ENCODE peak calls at places on chromosomes 12 and 14, in six cellular contexts. One of them, this sample, is unnamed.
A peak's percentile ranks its signal among the peaks of the same experiment; 100 is the strongest.

GRCh38 chr14:105312973-105313372 is 1.6 kb upstream of the PACS2 start:
- DNase-seq in MG63: no peak
- DNase-seq in NCI-H1694: no peak
- DNase-seq in GM04504: no peak
- DNase-seq in tibial artery: no peak
- DNase-seq in sigmoid colon: no peak
- DNase-seq in this sample: no peak

GRCh38 chr12:64169999-64170398 is 52.1 kb downstream of the KICS2 start:
- DNase-seq in MG63: no peak
- DNase-seq in NCI-H1694: no peak
- DNase-seq in GM04504: no peak
- DNase-seq in tibial artery: no peak
- DNase-seq in sigmoid colon: no peak
- DNase-seq in this sample: no peak

GRCh38 chr14:97705976-97706375 is 908.8 kb downstream of the VRK1 start:
- DNase-seq in MG63: no peak
- DNase-seq in NCI-H1694: no peak
- DNase-seq in GM04504: no peak
- DNase-seq in tibial artery: no peak
- DNase-seq in sigmoid colon: no peak
- DNase-seq in this sample: no peak

GRCh38 chr12:39605501-39605900 is 14.1 kb downstream of the ABCD2 start:
- DNase-seq in MG63: no peak
- DNase-seq in NCI-H1694: no peak
- DNase-seq in GM04504: no peak
- DNase-seq in tibial artery: no peak
- DNase-seq in sigmoid colon: no peak
- DNase-seq in this sample: no peak

GRCh38 chr14:22939684-22940083 is 10.5 kb upstream of the PRMT5 start:
- DNase-seq in MG63: no peak
- DNase-seq in NCI-H1694: no peak
- DNase-seq in GM04504: no peak
- DNase-seq in tibial artery: no peak
- DNase-seq in sigmoid colon: no peak
- DNase-seq in this sample: no peak

GRCh38 chr12:102480401-102480800 is at the start of gene IGF1:
- DNase-seq in MG63: no peak
- DNase-seq in NCI-H1694: peak; percentile 22
- DNase-seq in GM04504: no peak
- DNase-seq in tibial artery: no peak
- DNase-seq in sigmoid colon: no peak
- DNase-seq in this sample: no peak

GRCh38 chr14:21136024-21136423 is 19.8 kb downstream of the OR5AU1 start:
- DNase-seq in MG63: no peak
- DNase-seq in NCI-H1694: no peak
- DNase-seq in GM04504: no peak
- DNase-seq in tibial artery: no peak
- DNase-seq in sigmoid colon: no peak
- DNase-seq in this sample: no peak

GRCh38 chr12:78239566-78239965 is 408.9 kb downstream of the NAV3 start:
- DNase-seq in MG63: no peak
- DNase-seq in NCI-H1694: no peak
- DNase-seq in GM04504: no peak
- DNase-seq in tibial artery: no peak
- DNase-seq in sigmoid colon: no peak
- DNase-seq in this sample: no peak

GRCh38 chr14:69317780-69318179 is 57.8 kb downstream of the GALNT16 start:
- DNase-seq in MG63: peak; percentile 34
- DNase-seq in NCI-H1694: no peak
- DNase-seq in GM04504: no peak
- DNase-seq in tibial artery: peak; percentile 54
- DNase-seq in sigmoid colon: no peak
- DNase-seq in this sample: peak; percentile 26

GRCh38 chr14:21049263-21049662 is 7.1 kb downstream of the RNASE7 start:
- DNase-seq in MG63: no peak
- DNase-seq in NCI-H1694: no peak
- DNase-seq in GM04504: peak; percentile 24
- DNase-seq in tibial artery: no peak
- DNase-seq in sigmoid colon: no peak
- DNase-seq in this sample: no peak

GRCh38 chr14:20417250-20418186 is 4.2 kb upstream of the TEP1 start:
- DNase-seq in MG63: no peak
- DNase-seq in NCI-H1694: no peak
- DNase-seq in GM04504: no peak
- DNase-seq in tibial artery: no peak
- DNase-seq in sigmoid colon: no peak
- DNase-seq in this sample: no peak

GRCh38 chr12:120013659-120014380 is 24.8 kb downstream of the BICDL1 start:
- DNase-seq in MG63: no peak
- DNase-seq in NCI-H1694: no peak
- DNase-seq in GM04504: no peak
- DNase-seq in tibial artery: no peak
- DNase-seq in sigmoid colon: no peak
- DNase-seq in this sample: no peak

GRCh38 chr14:91374287-91374880 is 43.2 kb downstream of the CCDC88C start:
- DNase-seq in MG63: no peak
- DNase-seq in NCI-H1694: no peak
- DNase-seq in GM04504: no peak
- DNase-seq in tibial artery: no peak
- DNase-seq in sigmoid colon: no peak
- DNase-seq in this sample: no peak

GRCh38 chr12:54736549-54736948 is 88.4 kb upstream of the DCD start:
- DNase-seq in MG63: no peak
- DNase-seq in NCI-H1694: no peak
- DNase-seq in GM04504: no peak
- DNase-seq in tibial artery: no peak
- DNase-seq in sigmoid colon: no peak
- DNase-seq in this sample: no peak

GRCh38 chr12:53123578-53124351 is 20.5 kb downstream of the SOAT2 start:
- DNase-seq in MG63: peak; percentile 30
- DNase-seq in NCI-H1694: no peak
- DNase-seq in GM04504: peak; percentile 17
- DNase-seq in tibial artery: no peak
- DNase-seq in sigmoid colon: no peak
- DNase-seq in this sample: no peak

GRCh38 chr14:73173092-73173735 is 36.9 kb downstream of the PSEN1 start:
- DNase-seq in MG63: no peak
- DNase-seq in NCI-H1694: peak; percentile 94
- DNase-seq in GM04504: no peak
- DNase-seq in tibial artery: no peak
- DNase-seq in sigmoid colon: no peak
- DNase-seq in this sample: no peak

GRCh38 chr14:37992489-37992888 is 215.2 kb upstream of the SSTR1 start:
- DNase-seq in MG63: no peak
- DNase-seq in NCI-H1694: peak; percentile 69
- DNase-seq in GM04504: no peak
- DNase-seq in tibial artery: no peak
- DNase-seq in sigmoid colon: no peak
- DNase-seq in this sample: no peak

GRCh38 chr12:2891240-2892053 is 756 bp downstream of the TULP3 start:
- DNase-seq in MG63: peak; percentile 61
- DNase-seq in NCI-H1694: peak; percentile 14
- DNase-seq in GM04504: no peak
- DNase-seq in tibial artery: peak; percentile 64
- DNase-seq in sigmoid colon: peak; percentile 84
- DNase-seq in this sample: peak; percentile 56

GRCh38 chr14:32203928-32204357 is 874 bp upstream of the RNU6-8 start:
- DNase-seq in MG63: no peak
- DNase-seq in NCI-H1694: peak; percentile 33
- DNase-seq in GM04504: no peak
- DNase-seq in tibial artery: no peak
- DNase-seq in sigmoid colon: peak; percentile 64
- DNase-seq in this sample: no peak

GRCh38 chr12:108633534-108634224 is at the start of gene SELPLG:
- DNase-seq in MG63: no peak
- DNase-seq in NCI-H1694: no peak
- DNase-seq in GM04504: no peak
- DNase-seq in tibial artery: peak; percentile 71
- DNase-seq in sigmoid colon: peak; percentile 81
- DNase-seq in this sample: no peak

GRCh38 chr14:71324767-71325272 is 417.6 kb downstream of the PCNX1 start:
- DNase-seq in MG63: no peak
- DNase-seq in NCI-H1694: no peak
- DNase-seq in GM04504: no peak
- DNase-seq in tibial artery: no peak
- DNase-seq in sigmoid colon: no peak
- DNase-seq in this sample: no peak

GRCh38 chr14:49381778-49382177 is 204.4 kb downstream of the RPS29 start:
- DNase-seq in MG63: no peak
- DNase-seq in NCI-H1694: no peak
- DNase-seq in GM04504: no peak
- DNase-seq in tibial artery: no peak
- DNase-seq in sigmoid colon: no peak
- DNase-seq in this sample: no peak

GRCh38 chr14:38101679-38102078 is 106.0 kb upstream of the SSTR1 start:
- DNase-seq in MG63: no peak
- DNase-seq in NCI-H1694: no peak
- DNase-seq in GM04504: no peak
- DNase-seq in tibial artery: no peak
- DNase-seq in sigmoid colon: no peak
- DNase-seq in this sample: no peak

GRCh38 chr12:1618489-1618888 is 10.5 kb upstream of the WNT5B start:
- DNase-seq in MG63: no peak
- DNase-seq in NCI-H1694: no peak
- DNase-seq in GM04504: no peak
- DNase-seq in tibial artery: no peak
- DNase-seq in sigmoid colon: no peak
- DNase-seq in this sample: no peak

GRCh38 chr14:97578982-97579381 is 781.8 kb downstream of the VRK1 start:
- DNase-seq in MG63: no peak
- DNase-seq in NCI-H1694: no peak
- DNase-seq in GM04504: no peak
- DNase-seq in tibial artery: no peak
- DNase-seq in sigmoid colon: no peak
- DNase-seq in this sample: no peak

GRCh38 chr12:89932950-89933349 is 224.3 kb upstream of the ATP2B1 start:
- DNase-seq in MG63: no peak
- DNase-seq in NCI-H1694: no peak
- DNase-seq in GM04504: no peak
- DNase-seq in tibial artery: no peak
- DNase-seq in sigmoid colon: no peak
- DNase-seq in this sample: no peak

GRCh38 chr12:132471011-132471857 is 18.7 kb upstream of the FBRSL1 start:
- DNase-seq in MG63: no peak
- DNase-seq in NCI-H1694: no peak
- DNase-seq in GM04504: no peak
- DNase-seq in tibial artery: no peak
- DNase-seq in sigmoid colon: no peak
- DNase-seq in this sample: no peak

GRCh38 chr14:100547633-100548294 is 39.5 kb downstream of the BEGAIN start:
- DNase-seq in MG63: peak; percentile 64
- DNase-seq in NCI-H1694: peak; percentile 36
- DNase-seq in GM04504: peak; percentile 66
- DNase-seq in tibial artery: peak; percentile 67
- DNase-seq in sigmoid colon: peak; percentile 81
- DNase-seq in this sample: peak; percentile 79

GRCh38 chr12:120089105-120089504 is 27.4 kb downstream of the RAB35 start:
- DNase-seq in MG63: no peak
- DNase-seq in NCI-H1694: no peak
- DNase-seq in GM04504: no peak
- DNase-seq in tibial artery: no peak
- DNase-seq in sigmoid colon: no peak
- DNase-seq in this sample: no peak

GRCh38 chr14:23321572-23322547 is 603 bp downstream of the PABPN1 start:
- DNase-seq in MG63: peak; percentile 34
- DNase-seq in NCI-H1694: peak; percentile 21
- DNase-seq in GM04504: no peak
- DNase-seq in tibial artery: peak; percentile 43
- DNase-seq in sigmoid colon: peak; percentile 81
- DNase-seq in this sample: no peak

GRCh38 chr12:81333812-81334211 is 255.9 kb downstream of the ACSS3 start:
- DNase-seq in MG63: no peak
- DNase-seq in NCI-H1694: no peak
- DNase-seq in GM04504: no peak
- DNase-seq in tibial artery: no peak
- DNase-seq in sigmoid colon: no peak
- DNase-seq in this sample: no peak

GRCh38 chr12:19223018-19223417 is 93.5 kb downstream of the PLEKHA5 start:
- DNase-seq in MG63: no peak
- DNase-seq in NCI-H1694: peak; percentile 70
- DNase-seq in GM04504: no peak
- DNase-seq in tibial artery: no peak
- DNase-seq in sigmoid colon: no peak
- DNase-seq in this sample: no peak

GRCh38 chr14:50831704-50832130 is 755 bp upstream of the NIN start:
- DNase-seq in MG63: peak; percentile 4
- DNase-seq in NCI-H1694: no peak
- DNase-seq in GM04504: no peak
- DNase-seq in tibial artery: no peak
- DNase-seq in sigmoid colon: no peak
- DNase-seq in this sample: peak; percentile 24